ENCODE peak calls at places on chromosomes 5 and 9, in nine cellular contexts. X is foreskin fibroblast, Q is mucosa of descending colon, U is AG04449, I is right lobe of liver, R is thoracic aorta, Z is coronary artery, F is GM23338, L is kidney. D is an unnamed sample.

GRCh38 chr5:163379298-163380155 is 57.9 kb upstream of the CCNG1 start:
- DNase-seq in L (no peak), Z (no peak), Q (no peak), I (no peak), F (no peak), X (peak; percentile 46), R (no peak), U (peak; percentile 9), D (no peak)

GRCh38 chr9:3898371-3899218 is 372.8 kb upstream of the RFX3 start:
- DNase-seq in Z (no peak), Q (peak; percentile 47), X (no peak), I (no peak), F (no peak), R (no peak), L (no peak), U (no peak), D (no peak)

GRCh38 chr9:87063883-87064282 is 116.6 kb upstream of the GAS1 start:
- DNase-seq in Q (no peak), L (no peak), F (no peak), U (no peak), R (no peak), I (no peak), X (peak; percentile 65), Z (no peak), D (no peak)

GRCh38 chr9:101354143-101354764 is 30.6 kb downstream of the BAAT start:
- DNase-seq in U (no peak), R (no peak), I (no peak), Q (no peak), X (no peak), Z (no peak), F (no peak), L (no peak), D (no peak)

GRCh38 chr5:120919017-120919416 is 454.9 kb downstream of the PRR16 start:
- DNase-seq in Z (no peak), I (no peak), X (peak; percentile 3), L (no peak), Q (no peak), R (no peak), U (no peak), F (no peak), D (no peak)

GRCh38 chr5:56200856-56201638 is 32.1 kb downstream of the ANKRD55 start:
- DNase-seq in I (peak; percentile 82), Z (no peak), F (peak; percentile 85), L (no peak), Q (no peak), X (peak; percentile 65), U (no peak), R (no peak), D (no peak)

GRCh38 chr9:93090091-93090655 is 5.8 kb upstream of the CARD19 start:
- DNase-seq in R (no peak), X (no peak), F (no peak), Q (peak; percentile 7), L (peak; percentile 5), I (peak; percentile 9), Z (peak; percentile 38), U (no peak), D (no peak)

GRCh38 chr5:2557435-2557834 is 194.0 kb downstream of the IRX2 start:
- DNase-seq in F (no peak), Z (no peak), L (no peak), R (no peak), X (no peak), U (no peak), Q (no peak), I (no peak), D (no peak)

GRCh38 chr5:13212843-13213242 is 731.6 kb downstream of the DNAH5 start:
- DNase-seq in Q (no peak), R (no peak), U (no peak), L (no peak), Z (no peak), X (no peak), I (no peak), F (no peak), D (no peak)

GRCh38 chr9:113548221-113549041 is 84.9 kb downstream of the RGS3 start:
- DNase-seq in U (no peak), F (peak; percentile 18), R (peak; percentile 17), X (no peak), I (peak; percentile 77), Q (peak; percentile 73), Z (peak; percentile 86), L (peak; percentile 87), D (peak; percentile 24)

GRCh38 chr5:131209506-131210191 is 38.9 kb downstream of the LYRM7 start:
- DNase-seq in R (no peak), L (no peak), F (peak; percentile 15), I (no peak), X (no peak), U (no peak), Q (no peak), Z (no peak), D (no peak)

GRCh38 chr5:161549106-161549505 is 2.6 kb upstream of the GABRB2 start:
- DNase-seq in F (no peak), L (no peak), Z (no peak), I (no peak), R (no peak), X (no peak), Q (no peak), U (no peak), D (no peak)

GRCh38 chr9:73845954-73846690 is 651.0 kb upstream of the RORB start:
- DNase-seq in F (peak; percentile 81), I (no peak), R (no peak), X (no peak), U (no peak), L (no peak), Q (no peak), Z (no peak), D (no peak)

GRCh38 chr9:130884111-130884531 is 12.5 kb downstream of the QRFP start:
- DNase-seq in Q (peak; percentile 44), F (no peak), L (peak; percentile 71), X (no peak), Z (no peak), I (no peak), U (no peak), R (no peak), D (no peak)

GRCh38 chr9:126701820-126702500 is 88.2 kb downstream of the LMX1B start:
- DNase-seq in Z (peak; percentile 65), L (peak; percentile 50), Q (no peak), X (no peak), R (no peak), U (no peak), F (no peak), I (peak; percentile 33), D (no peak)

GRCh38 chr5:137328991-137329390 is 170.1 kb downstream of the SPOCK1 start:
- DNase-seq in Z (no peak), R (no peak), X (no peak), L (no peak), I (no peak), F (no peak), U (no peak), Q (no peak), D (no peak)

GRCh38 chr5:57887851-57888621 is 405.4 kb upstream of the ACTBL2 start:
- DNase-seq in X (peak; percentile 29), Q (no peak), R (no peak), U (no peak), L (no peak), F (peak; percentile 74), Z (no peak), I (no peak), D (no peak)

GRCh38 chr5:141412853-141413539 is at the start of gene PCDHGA10:
- DNase-seq in Q (peak; percentile 41), Z (no peak), R (no peak), I (peak; percentile 70), X (peak; percentile 71), F (peak; percentile 92), L (no peak), U (no peak), D (no peak)

GRCh38 chr9:129406278-129407225 is 214.3 kb downstream of the C9orf50 start:
- DNase-seq in L (peak; percentile 93), U (no peak), F (peak; percentile 40), Q (peak; percentile 87), Z (no peak), R (no peak), I (no peak), X (no peak), D (no peak)

GRCh38 chr9:27489087-27489876 is 34.8 kb upstream of the IFNK start:
- DNase-seq in X (no peak), L (no peak), R (no peak), Q (no peak), Z (no peak), U (no peak), I (no peak), F (no peak), D (no peak)

GRCh38 chr5:17190799-17191391 is 26.5 kb upstream of the BASP1 start:
- DNase-seq in I (no peak), Z (no peak), U (no peak), F (no peak), R (no peak), X (no peak), Q (no peak), L (no peak), D (no peak)
- TF ChIP-seq CTCF in I (no peak), Z (no peak), U (no peak), F (no peak), R (no peak), X (no peak), Q (no peak), L (no peak), D (no peak)

GRCh38 chr5:84881737-84882136 is 497.1 kb upstream of the EDIL3 start:
- DNase-seq in R (no peak), X (no peak), Q (no peak), L (no peak), Z (no peak), I (no peak), U (no peak), F (no peak), D (no peak)

GRCh38 chr5:84885479-84886258 is 501.0 kb upstream of the EDIL3 start:
- DNase-seq in U (peak; percentile 47), Q (no peak), R (peak; percentile 35), L (no peak), X (no peak), Z (no peak), I (no peak), F (no peak), D (no peak)
- TF ChIP-seq CTCF in U (no peak), Q (no peak), R (no peak), L (no peak), X (no peak), Z (no peak), I (no peak), F (no peak), D (no peak)

DNA sequence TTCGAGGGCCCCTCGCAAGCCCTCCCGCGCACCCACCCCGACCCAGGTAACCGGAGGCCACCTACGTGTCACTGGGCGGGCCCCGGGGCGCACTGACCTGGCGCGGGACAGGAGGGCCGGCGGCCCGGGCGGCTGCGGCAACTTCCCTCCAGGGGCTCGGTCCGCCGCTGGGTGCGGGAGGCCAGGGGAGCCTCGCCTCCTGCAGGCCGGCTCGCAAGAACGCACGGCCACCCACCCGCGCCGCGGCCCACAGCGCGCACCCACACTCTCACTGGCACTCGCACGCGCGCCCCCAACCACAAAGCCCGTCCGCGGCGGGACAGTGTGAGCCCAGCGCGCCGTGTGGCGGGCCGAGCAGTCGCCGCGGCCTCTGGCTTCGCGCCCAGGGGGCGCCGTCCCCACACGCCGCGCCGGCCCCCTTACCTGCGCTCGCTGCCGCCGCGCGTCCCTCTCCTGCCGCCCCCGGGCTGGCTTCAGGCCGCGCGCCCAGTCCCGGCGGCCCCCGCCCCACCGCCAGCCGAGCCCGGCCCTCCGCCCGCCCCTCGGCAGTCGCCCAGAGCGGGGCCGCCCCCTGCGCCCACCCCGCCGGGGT is 430 bp downstream of the LPAR1 start:
- DNase-seq in L (peak; percentile 85), X (no peak), F (peak; percentile 82), Q (peak; percentile 68), R (no peak), Z (no peak), U (no peak), I (no peak), D (no peak)
- TF ChIP-seq CTCF in L (no peak), X (no peak), F (peak; percentile 60), Q (no peak), R (no peak), Z (no peak), U (peak; percentile 9), I (no peak), D (no peak)

GRCh38 chr5:6143523-6143922 is 234.8 kb downstream of the MED10 start:
- DNase-seq in R (no peak), F (peak; percentile 39), Z (no peak), U (no peak), L (no peak), X (no peak), I (no peak), Q (no peak), D (no peak)
- TF ChIP-seq CTCF in R (no peak), F (peak; percentile 41), Z (no peak), U (no peak), L (no peak), X (no peak), I (no peak), Q (no peak), D (no peak)